ENCODE peak calls at places on chromosomes 13 and 19, in nine cellular contexts. One of them, this sample, is unnamed.

GRCh38 chr13:51286135-51287002 is 53.1 kb upstream of the SERPINE3 start:
- DNase-seq in cerebellar nuclear complex: no peak
- DNase-seq in glutamatergic neuron: peak
- DNase-seq in frontal cortex: peak
- DNase-seq in M059J: peak
- DNase-seq in RPMI8226: peak
- DNase-seq in astrocyte of the spinal cord: peak
- DNase-seq in GM04504: peak
- DNase-seq in activated CD4-positive, alpha-beta T cell treated with anti-CD3 and anti-CD28 coated beads for 1 hour: peak
- DNase-seq in this sample: peak

GRCh38 chr13:103539265-103539664 is 473.0 kb upstream of the SLC10A2 start:
- DNase-seq in cerebellar nuclear complex: no peak
- DNase-seq in glutamatergic neuron: peak
- DNase-seq in frontal cortex: no peak
- DNase-seq in M059J: no peak
- DNase-seq in RPMI8226: no peak
- DNase-seq in astrocyte of the spinal cord: no peak
- DNase-seq in GM04504: no peak
- DNase-seq in activated CD4-positive, alpha-beta T cell treated with anti-CD3 and anti-CD28 coated beads for 1 hour: no peak
- DNase-seq in this sample: no peak

GRCh38 chr19:45716314-45717130 is 14.2 kb downstream of the FBXO46 start:
- DNase-seq in cerebellar nuclear complex: no peak
- DNase-seq in glutamatergic neuron: no peak
- DNase-seq in frontal cortex: no peak
- DNase-seq in M059J: peak
- DNase-seq in RPMI8226: peak
- DNase-seq in astrocyte of the spinal cord: peak
- DNase-seq in GM04504: no peak
- DNase-seq in activated CD4-positive, alpha-beta T cell treated with anti-CD3 and anti-CD28 coated beads for 1 hour: no peak
- DNase-seq in this sample: no peak

GRCh38 chr13:105848494-105848893 is 687.0 kb downstream of the EFNB2 start:
- DNase-seq in cerebellar nuclear complex: no peak
- DNase-seq in glutamatergic neuron: no peak
- DNase-seq in frontal cortex: no peak
- DNase-seq in M059J: no peak
- DNase-seq in RPMI8226: no peak
- DNase-seq in astrocyte of the spinal cord: peak
- DNase-seq in GM04504: no peak
- DNase-seq in activated CD4-positive, alpha-beta T cell treated with anti-CD3 and anti-CD28 coated beads for 1 hour: no peak
- DNase-seq in this sample: no peak

GRCh38 chr13:110836600-110836903 is 78.3 kb downstream of the ANKRD10 start:
- DNase-seq in cerebellar nuclear complex: no peak
- DNase-seq in glutamatergic neuron: no peak
- DNase-seq in frontal cortex: no peak
- DNase-seq in M059J: no peak
- DNase-seq in RPMI8226: no peak
- DNase-seq in astrocyte of the spinal cord: no peak
- DNase-seq in GM04504: no peak
- DNase-seq in activated CD4-positive, alpha-beta T cell treated with anti-CD3 and anti-CD28 coated beads for 1 hour: no peak
- DNase-seq in this sample: no peak

GRCh38 chr19:2634228-2634951 is 68.1 kb downstream of the GNG7 start:
- DNase-seq in cerebellar nuclear complex: no peak
- DNase-seq in glutamatergic neuron: no peak
- DNase-seq in frontal cortex: no peak
- DNase-seq in M059J: no peak
- DNase-seq in RPMI8226: no peak
- DNase-seq in astrocyte of the spinal cord: no peak
- DNase-seq in GM04504: no peak
- DNase-seq in activated CD4-positive, alpha-beta T cell treated with anti-CD3 and anti-CD28 coated beads for 1 hour: no peak
- DNase-seq in this sample: no peak

GRCh38 chr13:39938591-39938990 is 283.1 kb downstream of the COG6 start:
- DNase-seq in cerebellar nuclear complex: no peak
- DNase-seq in glutamatergic neuron: no peak
- DNase-seq in frontal cortex: no peak
- DNase-seq in M059J: no peak
- DNase-seq in RPMI8226: no peak
- DNase-seq in astrocyte of the spinal cord: no peak
- DNase-seq in GM04504: no peak
- DNase-seq in activated CD4-positive, alpha-beta T cell treated with anti-CD3 and anti-CD28 coated beads for 1 hour: no peak
- DNase-seq in this sample: no peak

GRCh38 chr13:93948523-93948922 is 531.0 kb downstream of the DCT start:
- DNase-seq in cerebellar nuclear complex: no peak
- DNase-seq in glutamatergic neuron: no peak
- DNase-seq in frontal cortex: no peak
- DNase-seq in M059J: no peak
- DNase-seq in RPMI8226: no peak
- DNase-seq in astrocyte of the spinal cord: no peak
- DNase-seq in GM04504: no peak
- DNase-seq in activated CD4-positive, alpha-beta T cell treated with anti-CD3 and anti-CD28 coated beads for 1 hour: no peak
- DNase-seq in this sample: no peak

GRCh38 chr19:7625763-7626372 is 3.5 kb downstream of the XAB2 start:
- DNase-seq in cerebellar nuclear complex: no peak
- DNase-seq in glutamatergic neuron: no peak
- DNase-seq in frontal cortex: no peak
- DNase-seq in M059J: no peak
- DNase-seq in RPMI8226: no peak
- DNase-seq in astrocyte of the spinal cord: no peak
- DNase-seq in GM04504: no peak
- DNase-seq in activated CD4-positive, alpha-beta T cell treated with anti-CD3 and anti-CD28 coated beads for 1 hour: no peak
- DNase-seq in this sample: no peak

GRCh38 chr13:21526707-21527454 is 67.8 kb upstream of the ZDHHC20 start:
- DNase-seq in cerebellar nuclear complex: no peak
- DNase-seq in glutamatergic neuron: no peak
- DNase-seq in frontal cortex: no peak
- DNase-seq in M059J: no peak
- DNase-seq in RPMI8226: no peak
- DNase-seq in astrocyte of the spinal cord: no peak
- DNase-seq in GM04504: no peak
- DNase-seq in activated CD4-positive, alpha-beta T cell treated with anti-CD3 and anti-CD28 coated beads for 1 hour: no peak
- DNase-seq in this sample: no peak

GRCh38 chr13:37715606-37716015 is 117.0 kb upstream of the POSTN start:
- DNase-seq in cerebellar nuclear complex: no peak
- DNase-seq in glutamatergic neuron: no peak
- DNase-seq in frontal cortex: no peak
- DNase-seq in M059J: peak
- DNase-seq in RPMI8226: no peak
- DNase-seq in astrocyte of the spinal cord: peak
- DNase-seq in GM04504: no peak
- DNase-seq in activated CD4-positive, alpha-beta T cell treated with anti-CD3 and anti-CD28 coated beads for 1 hour: no peak
- DNase-seq in this sample: no peak

GRCh38 chr19:8041553-8041952 is 11.0 kb upstream of the CCL25 start:
- DNase-seq in cerebellar nuclear complex: no peak
- DNase-seq in glutamatergic neuron: no peak
- DNase-seq in frontal cortex: no peak
- DNase-seq in M059J: peak
- DNase-seq in RPMI8226: peak
- DNase-seq in astrocyte of the spinal cord: no peak
- DNase-seq in GM04504: no peak
- DNase-seq in activated CD4-positive, alpha-beta T cell treated with anti-CD3 and anti-CD28 coated beads for 1 hour: no peak
- DNase-seq in this sample: no peak

GRCh38 chr19:7918615-7919421 is 1.3 kb upstream of the SNAPC2 start:
- DNase-seq in cerebellar nuclear complex: no peak
- DNase-seq in glutamatergic neuron: peak
- DNase-seq in frontal cortex: no peak
- DNase-seq in M059J: no peak
- DNase-seq in RPMI8226: no peak
- DNase-seq in astrocyte of the spinal cord: no peak
- DNase-seq in GM04504: no peak
- DNase-seq in activated CD4-positive, alpha-beta T cell treated with anti-CD3 and anti-CD28 coated beads for 1 hour: no peak
- DNase-seq in this sample: no peak

GRCh38 chr19:16649734-16650133 is 10.2 kb downstream of the SMIM7 start:
- DNase-seq in cerebellar nuclear complex: no peak
- DNase-seq in glutamatergic neuron: no peak
- DNase-seq in frontal cortex: no peak
- DNase-seq in M059J: no peak
- DNase-seq in RPMI8226: no peak
- DNase-seq in astrocyte of the spinal cord: no peak
- DNase-seq in GM04504: no peak
- DNase-seq in activated CD4-positive, alpha-beta T cell treated with anti-CD3 and anti-CD28 coated beads for 1 hour: no peak
- DNase-seq in this sample: no peak

GRCh38 chr19:16698914-16699313 is 20.7 kb upstream of the NWD1 start:
- DNase-seq in cerebellar nuclear complex: no peak
- DNase-seq in glutamatergic neuron: no peak
- DNase-seq in frontal cortex: no peak
- DNase-seq in M059J: no peak
- DNase-seq in RPMI8226: no peak
- DNase-seq in astrocyte of the spinal cord: no peak
- DNase-seq in GM04504: no peak
- DNase-seq in activated CD4-positive, alpha-beta T cell treated with anti-CD3 and anti-CD28 coated beads for 1 hour: no peak
- DNase-seq in this sample: no peak

This sample was measured in CD4-positive, alpha-beta memory T cell.